ENCODE peak calls at places on chromosomes 1 and 21, in eight cellular contexts. B is HL-60; Q is stimulated activated CD4-positive, alpha-beta T cell treated with anti-CD3 and anti-CD28 coated beads, Interleukin-2, amount 100 ng/mL, for 48 hours; Y is EL; W is Kasumi-1; D is NCI-H1105 treated with DMSO at 0.1 percent for 48 hours; C is body of pancreas; R is HEK293T. G is an unnamed sample.

GRCh38 chr1:22024485-22025367 is 23.3 kb downstream of the CELA3A start:
- DNase-seq in Q (peak), C (peak), D (peak), W (peak), B (peak), Y (peak), R (peak), G (peak)

GRCh38 chr1:27887215-27888035 is 15.1 kb downstream of the THEMIS2 start:
- DNase-seq in C (peak), W (peak), Y (no peak), R (no peak), Q (no peak), D (no peak), B (no peak), G (no peak)

GRCh38 chr21:15422761-15423160 is 307.0 kb upstream of the USP25 start:
- DNase-seq in Y (peak), C (no peak), B (no peak), D (no peak), W (no peak), R (no peak), Q (no peak), G (no peak)

GRCh38 chr21:41246808-41247207 is 69.8 kb upstream of the FAM3B start:
- DNase-seq in C (no peak), Y (no peak), R (no peak), B (no peak), D (no peak), Q (no peak), W (no peak), G (no peak)

GRCh38 chr1:77686784-77687518 is 4.5 kb upstream of the ZZZ3 start:
- DNase-seq in C (no peak), R (no peak), B (no peak), Y (no peak), Q (no peak), W (no peak), D (no peak), G (peak)

GRCh38 chr1:85278853-85279314 is 2.5 kb upstream of the BCL10 start:
- DNase-seq in C (peak), D (no peak), Y (peak), Q (peak), W (peak), R (no peak), B (no peak), G (no peak)

GRCh38 chr1:174160109-174160473 is 771 bp downstream of the RABGAP1L start:
- DNase-seq in Y (peak), D (no peak), Q (peak), W (no peak), R (peak), B (peak), C (peak), G (no peak)

GRCh38 chr1:2174348-2175054 is 20.1 kb downstream of the FAAP20 start:
- DNase-seq in Y (peak), B (peak), C (peak), Q (peak), R (peak), W (peak), D (peak), G (peak)

GRCh38 chr1:65422241-65423203 is 2.1 kb downstream of the LEPR start:
- DNase-seq in B (no peak), R (no peak), W (no peak), Q (no peak), C (no peak), D (no peak), Y (peak), G (no peak)

GRCh38 chr1:25099343-25099951 is 132.9 kb downstream of the SYF2 start:
- DNase-seq in Q (no peak), B (peak), C (peak), D (no peak), R (no peak), Y (no peak), W (peak), G (peak)

GRCh38 chr1:223771814-223772770 is 59.8 kb downstream of the CAPN2 start:
- DNase-seq in C (peak), B (no peak), D (no peak), Q (no peak), W (no peak), R (no peak), Y (peak), G (no peak)

GRCh38 chr1:93496520-93496919 is 48.6 kb downstream of the FNBP1L start:
- DNase-seq in R (no peak), D (no peak), W (no peak), Q (no peak), B (no peak), Y (no peak), C (no peak), G (no peak)

GRCh38 chr1:170601866-170602265 is 62.1 kb upstream of the PRRX1 start:
- DNase-seq in Y (no peak), C (no peak), R (no peak), Q (no peak), B (no peak), D (no peak), W (no peak), G (no peak)

GRCh38 chr1:208189716-208190115 is 54.5 kb downstream of the PLXNA2 start:
- DNase-seq in Q (no peak), B (no peak), R (no peak), W (no peak), Y (peak), C (no peak), D (no peak), G (no peak)

GRCh38 chr21:45330851-45331261 is 43.2 kb upstream of the POFUT2 start:
- DNase-seq in Y (no peak), C (no peak), Q (no peak), W (no peak), B (no peak), D (no peak), R (no peak), G (no peak)

GRCh38 chr1:93573940-93574469 is 107.6 kb downstream of the BCAR3 start:
- DNase-seq in W (no peak), B (no peak), Y (no peak), Q (no peak), D (no peak), R (no peak), C (no peak), G (no peak)

GRCh38 chr1:22646359-22646758 is 2.9 kb downstream of the C1QC start:
- DNase-seq in B (no peak), R (no peak), W (no peak), C (no peak), Q (no peak), D (no peak), Y (no peak), G (no peak)

GRCh38 chr1:199859525-199859924 is 168.0 kb upstream of the NR5A2 start:
- DNase-seq in W (peak), C (peak), B (peak), Q (no peak), Y (peak), D (no peak), R (no peak), G (peak)

GRCh38 chr1:212315907-212316306 is 30.7 kb downstream of the PPP2R5A start:
- DNase-seq in B (no peak), D (peak), Y (peak), W (peak), R (no peak), Q (no peak), C (peak), G (no peak)

GRCh38 chr1:202998836-202999750 is 8.1 kb upstream of the TMEM183A start:
- DNase-seq in Q (peak), C (peak), R (peak), W (peak), Y (peak), D (peak), B (no peak), G (peak)

GRCh38 chr1:175510914-175511313 is 232.5 kb downstream of the TNR start:
- DNase-seq in Y (no peak), B (no peak), W (no peak), D (no peak), C (no peak), R (no peak), Q (no peak), G (no peak)

GRCh38 chr1:20484526-20485462 is 1.2 kb downstream of the CAMK2N1 start:
- DNase-seq in C (no peak), B (no peak), W (no peak), R (peak), D (peak), Y (peak), Q (no peak), G (peak)

GRCh38 chr1:109890115-109890953 is 20.3 kb upstream of the CSF1 start:
- DNase-seq in C (no peak), W (no peak), Q (peak), R (no peak), D (no peak), Y (no peak), B (no peak), G (no peak)

GRCh38 chr21:37208056-37208705 is 59.0 kb downstream of the VPS26C start:
- DNase-seq in Y (no peak), W (peak), B (peak), Q (peak), R (no peak), C (peak), D (no peak), G (no peak)

GRCh38 chr1:156444407-156445001 is 56.1 kb downstream of the MEF2D start:
- DNase-seq in W (peak), D (peak), Q (no peak), Y (peak), C (no peak), B (no peak), R (peak), G (peak)

GRCh38 chr1:243294723-243295121 is 38.9 kb downstream of the SDCCAG8 start:
- DNase-seq in D (no peak), Q (no peak), B (no peak), W (no peak), C (no peak), Y (peak), R (no peak), G (no peak)

GRCh38 chr1:44237721-44238457 is 24.6 kb downstream of the DMAP1 start:
- DNase-seq in R (peak), Y (peak), Q (peak), B (no peak), C (peak), D (no peak), W (no peak), G (no peak)

GRCh38 chr1:160548183-160548582 is 25.1 kb upstream of the SLAMF6 start:
- DNase-seq in Q (no peak), Y (no peak), W (no peak), R (no peak), B (no peak), D (no peak), C (no peak), G (peak)

GRCh38 chr1:227894306-227894721 is 53.4 kb downstream of the WNT9A start:
- DNase-seq in Y (no peak), W (no peak), R (no peak), Q (no peak), D (no peak), C (peak), B (no peak), G (no peak)

GRCh38 chr1:18668750-18669404 is 38.2 kb downstream of the PAX7 start:
- DNase-seq in R (no peak), Y (no peak), W (no peak), D (no peak), C (no peak), Q (no peak), B (no peak), G (peak)

GRCh38 chr1:215228193-215228592 is 145.7 kb downstream of the KCNK2 start:
- DNase-seq in W (no peak), Q (no peak), R (no peak), C (no peak), B (no peak), D (no peak), Y (no peak), G (no peak)

GRCh38 chr1:107941123-107941522 is 23.9 kb downstream of the VAV3 start:
- DNase-seq in B (peak), D (no peak), Y (no peak), R (no peak), W (peak), C (peak), Q (no peak), G (no peak)

GRCh38 chr1:71651229-71651628 is 570.4 kb upstream of the ZRANB2 start:
- DNase-seq in C (no peak), D (no peak), Y (no peak), W (no peak), B (no peak), R (no peak), Q (no peak), G (no peak)

GRCh38 chr1:22916469-22916817 is 56.2 kb downstream of the LACTBL1 start:
- DNase-seq in W (no peak), Q (no peak), B (no peak), D (peak), C (peak), Y (no peak), R (no peak), G (peak)

GRCh38 chr1:44012411-44012810 is 18.9 kb downstream of the SLC6A9 start:
- DNase-seq in Y (no peak), Q (no peak), R (no peak), D (peak), W (no peak), C (no peak), B (no peak), G (no peak)

GRCh38 chr1:2585318-2586092 is 1.1 kb upstream of the PRXL2B start:
- DNase-seq in D (peak), Y (peak), R (peak), W (peak), C (peak), Q (peak), B (peak), G (peak)

GRCh38 chr1:66395202-66396061 is 138.5 kb upstream of the SGIP1 start:
- DNase-seq in R (no peak), B (peak), D (no peak), C (peak), Y (no peak), W (peak), Q (no peak), G (no peak)

G was measured in NCI-H2171 treated with DMSO at 0.1 percent for 48 hours.